ENCODE peak calls at places on chromosomes 11 and 22, in ten cellular contexts. M, F, X, Q, V, T, A, K, E and N are unnamed samples.

GRCh38 chr11:60905047-60905446 is 1.3 kb downstream of the PRPF19 start:
- DNase-seq in V (no peak), E (no peak), A (no peak), X (no peak), M (no peak), Q (no peak), K (no peak), T (no peak), F (no peak), N (no peak)

GRCh38 chr11:133900176-133901105 is 55.1 kb upstream of the SPATA19 start:
- DNase-seq in A (no peak), F (no peak), V (no peak), M (no peak), E (no peak), K (no peak), X (no peak), Q (no peak), T (no peak), N (no peak)

GRCh38 chr11:134418119-134418840 is 6.2 kb upstream of the B3GAT1 start:
- DNase-seq in T (no peak), A (no peak), Q (no peak), K (no peak), X (no peak), E (no peak), V (no peak), F (no peak), M (no peak), N (no peak)

GRCh38 chr22:19041403-19042074 is 80.7 kb downstream of the DGCR2 start:
- DNase-seq in T (no peak), M (no peak), K (no peak), X (no peak), V (no peak), A (no peak), F (no peak), Q (no peak), E (no peak), N (no peak)

GRCh38 chr11:26551186-26551801 is 20.8 kb downstream of the MUC15 start:
- DNase-seq in M (no peak), K (no peak), T (no peak), E (no peak), X (no peak), V (peak; percentile 40), Q (no peak), A (no peak), F (no peak), N (no peak)

GRCh38 chr11:122803306-122803705 is 35.0 kb upstream of the CRTAM start:
- DNase-seq in E (no peak), T (no peak), V (peak; percentile 64), K (no peak), Q (no peak), M (no peak), X (no peak), F (peak; percentile 54), A (no peak), N (no peak)

GRCh38 chr22:28817919-28818859 is 17.8 kb upstream of the XBP1 start:
- DNase-seq in V (no peak), F (no peak), A (no peak), Q (no peak), E (no peak), X (peak; percentile 88), K (no peak), M (no peak), T (no peak), N (no peak)

GRCh38 chr11:72985645-72986044 is 156.5 kb downstream of the FCHSD2 start:
- DNase-seq in F (no peak), E (no peak), M (no peak), V (no peak), A (no peak), Q (no peak), X (no peak), T (no peak), K (no peak), N (no peak)

GRCh38 chr11:8100151-8100550 is 19.1 kb downstream of the TUB start:
- DNase-seq in V (no peak), E (no peak), A (no peak), Q (no peak), T (no peak), K (no peak), F (no peak), M (peak; percentile 3), X (no peak), N (no peak)

GRCh38 chr11:61682093-61682732 is 2.0 kb downstream of the DAGLA start:
- DNase-seq in E (peak; percentile 47), M (no peak), F (no peak), A (no peak), X (peak; percentile 38), K (no peak), Q (peak; percentile 36), T (no peak), V (no peak), N (no peak)

GRCh38 chr22:41381329-41382097 is at the start of gene TEF:
- DNase-seq in X (peak; percentile 99), M (peak; percentile 99), Q (peak; percentile 91), F (peak; percentile 97), E (peak; percentile 100), A (peak; percentile 75), T (peak; percentile 99), V (peak; percentile 99), K (peak; percentile 93), N (peak; percentile 97)

GRCh38 chr11:24755260-24755839 is 258.5 kb downstream of the LUZP2 start:
- DNase-seq in F (no peak), A (no peak), V (no peak), E (no peak), X (no peak), Q (no peak), T (no peak), M (no peak), K (no peak), N (no peak)

GRCh38 chr22:45103756-45104155 is 60.0 kb upstream of the NUP50 start:
- DNase-seq in X (no peak), F (no peak), Q (no peak), M (no peak), E (no peak), T (no peak), A (no peak), V (no peak), K (no peak), N (no peak)

GRCh38 chr11:124746621-124747243 is 5.3 kb downstream of the VSIG2 start:
- DNase-seq in Q (no peak), K (peak; percentile 42), E (peak; percentile 83), A (no peak), M (no peak), F (no peak), V (peak; percentile 69), T (peak; percentile 70), X (peak; percentile 47), N (peak; percentile 63)

GRCh38 chr11:88320149-88320559 is 17.4 kb downstream of the CTSC start:
- DNase-seq in A (no peak), K (no peak), X (no peak), Q (no peak), T (no peak), V (peak; percentile 89), F (peak; percentile 85), M (no peak), E (no peak), N (no peak)